ENCODE peak calls at places on chromosome 12, in nine cellular contexts. P is colonic mucosa; B is fibroblast of the aortic adventitia; S is gastrocnemius medialis; C is IMR-90; V is astrocyte of the spinal cord; Z is fibroblast of villous mesenchyme; T is choroid plexus epithelial cell; U is CD8-positive, alpha-beta T cell. E is an unnamed sample.

GRCh38 chr12:119051474-119051873 is 70.1 kb downstream of the SRRM4 start:
- DNase-seq in T (no peak), P (no peak), C (no peak), Z (no peak), B (no peak), V (no peak), U (no peak), S (no peak), E (no peak)

GRCh38 chr12:85016423-85016822 is 19.7 kb downstream of the TSPAN19 start:
- DNase-seq in V (peak), T (peak), Z (peak), U (no peak), C (peak), P (no peak), B (peak), S (peak), E (peak)

GRCh38 chr12:80857311-80857710 is 80.4 kb downstream of the LIN7A start:
- DNase-seq in C (peak), S (no peak), T (peak), B (no peak), Z (no peak), P (no peak), U (no peak), V (peak), E (no peak)

GRCh38 chr12:117408161-117408791 is 46.9 kb upstream of the NOS1 start:
- DNase-seq in T (peak), U (no peak), V (peak), S (peak), B (no peak), Z (no peak), C (no peak), P (peak), E (peak)

GRCh38 chr12:85575115-85576096 is 260.8 kb downstream of the RASSF9 start:
- DNase-seq in P (peak), V (peak), S (peak), U (no peak), Z (peak), B (peak), T (peak), C (peak), E (peak)

GRCh38 chr12:97148941-97149559 is 242.0 kb downstream of the NEDD1 start:
- DNase-seq in C (peak), Z (peak), B (peak), S (no peak), T (peak), U (peak), P (peak), V (no peak), E (no peak)

GRCh38 chr12:59637657-59638150 is 41.9 kb downstream of the SLC16A7 start:
- DNase-seq in U (no peak), C (peak), T (no peak), P (no peak), V (no peak), Z (no peak), S (no peak), B (peak), E (no peak)

GRCh38 chr12:113361574-113362370 is 3.4 kb downstream of the PLBD2 start:
- DNase-seq in C (no peak), T (no peak), S (no peak), Z (peak), V (no peak), B (peak), P (no peak), U (no peak), E (no peak)

GRCh38 chr12:91111366-91112321 is at the start of gene LUM:
- DNase-seq in U (no peak), C (peak), V (peak), S (peak), Z (peak), T (peak), B (peak), P (peak), E (no peak)

GRCh38 chr12:5432011-5432400 is at the start of gene NTF3:
- DNase-seq in S (peak), U (no peak), Z (peak), P (no peak), C (peak), T (peak), V (no peak), B (peak), E (no peak)

DNA sequence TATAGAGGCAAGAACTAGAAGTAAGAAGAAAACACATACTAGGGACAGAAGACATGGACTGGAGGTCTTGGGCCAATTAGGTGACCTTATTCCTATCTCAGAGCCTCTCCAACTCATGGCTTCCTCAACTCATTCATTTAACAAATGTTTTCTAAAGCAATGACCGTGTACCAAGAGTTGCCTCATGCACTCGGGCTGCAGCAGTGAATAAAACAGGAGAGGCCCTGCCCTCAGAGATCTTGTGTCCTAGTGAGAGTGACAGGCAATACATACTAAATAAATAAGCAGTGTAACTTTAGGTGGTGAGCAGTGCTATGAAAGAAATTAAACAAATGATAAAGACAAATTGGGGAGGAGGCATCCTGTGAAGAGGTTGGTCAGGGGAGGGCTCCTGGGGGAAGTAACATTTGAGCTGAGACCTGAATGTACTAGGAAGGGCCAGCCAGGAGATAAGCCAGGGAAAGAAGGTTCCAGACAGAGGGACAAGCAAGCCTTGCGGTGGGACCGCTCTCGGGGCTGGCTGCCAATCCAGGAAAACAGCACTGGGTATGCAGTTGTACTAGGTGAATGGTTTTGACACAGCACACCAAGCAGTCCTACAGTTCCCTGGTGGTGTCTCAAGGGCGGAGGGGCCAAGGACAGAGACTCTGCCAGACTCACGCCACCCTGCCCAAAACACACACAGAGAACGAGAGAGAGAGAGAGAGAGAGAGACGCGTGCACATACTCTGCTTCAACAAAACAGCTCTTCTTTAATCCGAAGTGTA is 1.3 kb downstream of the NINJ2 start:
- DNase-seq in T (no peak), U (no peak), Z (no peak), S (no peak), V (no peak), B (no peak), P (no peak), C (no peak), E (no peak)
- H3K4me3 ChIP-seq in T (no peak), U (no peak), Z (no peak), S (peak), V (no peak), B (no peak), P (no peak), C (no peak), E (no peak)

GRCh38 chr12:25581067-25581466 is 28.0 kb upstream of the LMNTD1 start:
- DNase-seq in U (no peak), C (no peak), Z (no peak), B (peak), T (no peak), P (no peak), S (no peak), V (no peak), E (no peak)

GRCh38 chr12:25585021-25585523 is 32.0 kb upstream of the LMNTD1 start:
- DNase-seq in U (no peak), S (peak), T (peak), P (no peak), Z (peak), V (peak), B (peak), C (peak), E (peak)

GRCh38 chr12:25585662-25586061 is 32.6 kb upstream of the LMNTD1 start:
- DNase-seq in V (no peak), Z (no peak), P (no peak), B (no peak), T (no peak), S (no peak), C (no peak), U (no peak), E (no peak)

GRCh38 chr12:25587346-25587745 is 34.3 kb upstream of the LMNTD1 start:
- DNase-seq in U (no peak), T (no peak), S (no peak), V (no peak), P (no peak), Z (no peak), B (no peak), C (no peak), E (no peak)

DNA sequence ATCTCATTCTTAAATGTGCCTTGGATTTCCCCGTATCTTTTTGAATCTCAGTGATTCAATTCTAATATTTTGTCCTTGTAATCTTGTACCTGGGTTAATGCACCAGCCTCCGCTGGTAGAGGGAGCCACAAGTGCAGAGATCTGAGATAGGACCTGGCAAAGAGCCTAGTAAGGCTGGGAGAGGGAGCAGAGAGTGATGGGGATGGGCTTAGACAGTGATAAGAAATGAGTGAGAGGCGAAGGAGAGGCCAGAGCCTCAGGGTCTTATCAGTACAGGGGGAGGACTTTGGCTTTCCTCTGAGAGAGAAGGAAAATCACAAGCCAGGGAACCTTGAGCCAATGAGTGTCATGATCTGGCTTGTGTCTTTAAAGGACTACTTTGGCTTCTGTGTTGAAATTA is 30.5 kb upstream of the LMNTD1 start:
- DNase-seq in V (no peak), U (no peak), B (peak), T (peak), Z (peak), P (no peak), C (peak), S (no peak), E (no peak)
- TF ChIP-seq CTCF in V (peak), U (no peak), B (peak), T (peak), Z (peak), P (no peak), C (peak), S (no peak), E (peak)

GRCh38 chr12:31526158-31526546 is 64.8 kb downstream of the DENND5B start:
- DNase-seq in C (no peak), B (no peak), P (no peak), U (no peak), S (no peak), T (no peak), V (no peak), Z (no peak), E (no peak)

GRCh38 chr12:31522607-31523006 is 68.3 kb downstream of the DENND5B start:
- DNase-seq in T (no peak), U (no peak), C (no peak), Z (no peak), P (no peak), V (no peak), S (no peak), B (no peak), E (no peak)

GRCh38 chr12:31525496-31526157 is 65.3 kb downstream of the DENND5B start:
- DNase-seq in V (no peak), B (no peak), T (no peak), C (no peak), U (no peak), P (no peak), Z (no peak), S (no peak), E (no peak)

GRCh38 chr12:31523306-31523705 is 67.6 kb downstream of the DENND5B start:
- DNase-seq in U (no peak), P (no peak), C (no peak), Z (no peak), B (peak), S (no peak), T (no peak), V (no peak), E (no peak)

DNA sequence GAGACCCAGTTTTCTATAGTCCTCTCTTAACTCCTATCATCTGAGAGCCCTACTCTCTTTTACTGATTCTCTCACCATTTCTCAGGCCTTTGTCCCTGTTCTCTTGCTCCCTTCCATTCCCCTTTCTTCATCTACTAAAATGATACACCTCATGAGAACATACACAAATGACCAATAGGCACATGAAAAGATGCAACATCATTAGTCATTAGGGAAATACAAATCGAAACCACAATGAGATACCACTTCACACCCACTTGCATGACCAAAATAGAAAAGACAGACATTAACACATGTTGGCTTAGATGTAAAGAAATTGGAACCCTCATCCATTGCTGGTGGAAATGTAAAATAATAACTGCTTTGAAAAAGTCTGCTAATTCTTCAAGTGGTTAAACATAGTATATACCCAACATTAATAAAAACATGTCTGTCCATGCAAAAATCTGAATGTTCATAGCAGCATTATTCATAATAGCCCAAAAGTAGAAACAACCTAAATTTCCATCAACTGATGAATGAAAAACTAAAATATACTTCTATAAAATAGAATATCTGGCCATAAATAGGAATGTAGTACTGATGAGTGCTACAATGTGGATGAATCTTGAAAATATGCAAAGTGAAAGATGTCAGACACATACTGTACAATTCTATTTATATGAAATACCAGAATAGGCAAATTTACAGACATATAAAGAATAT is 66.0 kb downstream of the DENND5B start:
- DNase-seq in S (no peak), U (no peak), C (peak), V (peak), P (no peak), Z (peak), B (peak), T (peak), E (no peak)
- H3K4me3 ChIP-seq in S (no peak), U (no peak), C (no peak), V (no peak), P (no peak), Z (no peak), B (no peak), T (no peak), E (no peak)

DNA sequence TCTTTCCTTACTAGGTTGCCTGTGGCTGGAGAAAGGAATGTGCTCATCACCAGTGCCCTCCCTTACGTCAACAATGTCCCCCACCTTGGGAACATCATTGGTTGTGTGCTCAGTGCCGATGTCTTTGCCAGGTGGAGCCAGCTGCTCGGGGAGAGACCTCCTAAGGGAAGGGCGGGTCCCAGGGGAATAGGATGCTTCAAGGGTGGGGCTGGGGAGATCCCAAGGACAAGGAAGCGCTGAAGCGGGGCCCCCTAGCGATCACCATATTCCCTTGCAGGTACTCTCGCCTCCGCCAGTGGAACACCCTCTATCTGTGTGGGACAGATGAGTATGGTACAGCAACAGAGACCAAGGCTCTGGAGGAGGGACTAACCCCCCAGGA is 10.3 kb downstream of the MARS1 start:
- DNase-seq in U (no peak), Z (no peak), P (no peak), T (no peak), S (no peak), B (no peak), V (no peak), C (no peak), E (no peak)
- TF ChIP-seq CTCF in U (no peak), Z (peak), P (no peak), T (no peak), S (no peak), B (no peak), V (peak), C (peak), E (no peak)

GRCh38 chr12:1948883-1949282 is 30.4 kb upstream of the CACNA2D4 start:
- DNase-seq in C (no peak), T (no peak), B (no peak), S (no peak), U (no peak), Z (no peak), V (no peak), P (no peak), E (no peak)

GRCh38 chr12:1946311-1946710 is 27.9 kb upstream of the CACNA2D4 start:
- DNase-seq in T (no peak), C (no peak), V (no peak), U (no peak), B (no peak), P (no peak), Z (no peak), S (no peak), E (no peak)

GRCh38 chr12:1947081-1947480 is 28.6 kb upstream of the CACNA2D4 start:
- DNase-seq in S (no peak), U (no peak), P (no peak), T (no peak), Z (no peak), C (peak), V (peak), B (peak), E (peak)

DNA sequence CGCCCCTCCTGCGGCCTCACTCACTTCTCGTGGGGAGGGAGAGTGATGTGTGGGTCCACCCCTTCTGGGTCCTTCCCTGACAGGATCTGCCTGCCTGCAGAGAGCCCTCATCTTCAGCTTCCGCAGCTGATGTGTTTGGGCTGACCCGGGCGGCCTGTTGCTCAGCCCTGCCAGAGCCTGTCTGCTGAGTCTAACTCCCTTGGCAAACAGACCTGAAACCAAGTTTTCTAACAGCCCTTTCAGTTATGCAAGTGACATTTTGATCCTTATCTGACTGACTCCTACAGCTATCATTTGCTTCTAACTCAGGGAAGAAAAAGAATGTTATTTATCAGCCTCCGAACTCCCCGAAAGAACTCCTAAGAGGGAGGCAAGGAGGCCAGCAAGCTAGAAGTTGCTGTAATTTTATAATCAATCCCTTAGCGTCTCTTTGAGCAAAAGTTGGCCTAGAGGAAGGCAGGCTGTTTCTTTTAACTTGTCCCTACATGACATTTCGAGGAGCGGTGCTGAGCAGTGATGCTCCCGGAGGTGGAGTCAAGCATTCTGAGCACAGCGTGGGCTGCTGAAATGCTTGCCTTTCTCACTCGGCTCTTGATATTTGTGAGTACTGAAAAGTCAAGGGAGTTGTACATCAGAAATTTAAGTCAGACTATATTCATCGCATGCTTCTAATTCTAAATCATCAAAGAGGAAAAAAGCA is 31.5 kb upstream of the CACNA2D4 start:
- DNase-seq in U (no peak), P (no peak), B (peak), T (peak), S (no peak), Z (peak), V (no peak), C (no peak), E (no peak)
- H3K4me3 ChIP-seq in U (no peak), P (no peak), B (no peak), T (no peak), S (no peak), Z (no peak), V (no peak), C (no peak), E (no peak)

GRCh38 chr12:12008931-12009611 is 61.7 kb upstream of the BCL2L14 start:
- DNase-seq in U (peak), C (peak), V (peak), S (no peak), P (no peak), B (no peak), Z (peak), T (peak), E (peak)
- TF ChIP-seq CTCF in U (peak), C (no peak), V (peak), S (no peak), P (no peak), B (no peak), Z (peak), T (peak), E (peak)

DNA sequence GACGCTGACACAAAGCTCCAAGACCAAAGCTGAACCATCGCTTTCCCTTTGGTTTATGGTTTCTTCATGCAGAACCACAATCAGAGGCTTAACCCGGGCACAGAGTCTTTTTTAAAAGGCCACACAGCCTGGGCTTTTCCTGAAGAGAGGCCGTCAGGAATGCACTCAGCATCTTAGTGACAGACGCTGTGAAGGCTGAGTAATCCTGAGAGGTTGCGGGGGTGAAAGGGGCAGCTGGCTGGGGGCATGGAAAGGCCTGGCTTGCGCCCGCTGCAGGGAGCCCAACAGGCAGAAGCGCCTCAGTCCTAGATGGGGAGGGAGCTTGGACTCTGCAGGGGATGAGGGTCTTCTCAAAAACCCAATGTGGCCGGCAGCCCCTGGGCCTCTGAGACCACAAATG is 13.6 kb downstream of the CTDSP2 start:
- DNase-seq in C (no peak), Z (no peak), U (no peak), V (no peak), B (no peak), T (peak), S (no peak), P (no peak), E (no peak)
- H3K4me3 ChIP-seq in C (no peak), Z (no peak), U (no peak), V (no peak), B (no peak), T (no peak), S (no peak), P (no peak), E (no peak)

GRCh38 chr12:123441523-123442164 is 5.2 kb upstream of the RILPL2 start:
- DNase-seq in B (no peak), U (no peak), V (no peak), C (no peak), Z (no peak), P (no peak), T (no peak), S (no peak), E (no peak)

GRCh38 chr12:123433615-123434014 is 2.9 kb downstream of the RILPL2 start:
- DNase-seq in S (no peak), B (no peak), Z (no peak), P (no peak), T (no peak), C (no peak), V (no peak), U (no peak), E (no peak)

GRCh38 chr12:123431951-123432886 is 4.3 kb downstream of the RILPL2 start:
- DNase-seq in T (no peak), V (no peak), C (no peak), S (no peak), U (no peak), P (no peak), B (no peak), Z (no peak), E (no peak)

GRCh38 chr12:123435636-123436016 is 858 bp downstream of the RILPL2 start:
- DNase-seq in U (no peak), P (no peak), T (no peak), S (no peak), B (no peak), C (no peak), Z (no peak), V (no peak), E (no peak)

GRCh38 chr12:123436017-123436964 is at the start of gene RILPL2:
- DNase-seq in S (peak), V (peak), C (peak), Z (peak), B (peak), U (peak), T (peak), P (peak), E (peak)
- TF ChIP-seq CTCF in S (no peak), V (no peak), C (no peak), Z (peak), B (no peak), U (no peak), T (no peak), P (no peak), E (peak)

E was measured in astrocyte of the cerebellum.